ENCODE peak calls at places on chromosomes 3 and 15, in four cellular contexts. H is upper lobe of left lung, W is astrocyte of the cerebellum, B is neural crest cell. E is an unnamed sample.

GRCh38 chr3:10674593-10674992 is 141.4 kb upstream of the SLC6A11 start:
- DNase-seq in W (no peak), H (no peak), B (no peak), E (no peak)

GRCh38 chr15:88476635-88477038 is 9.1 kb downstream of the MRPS11 start:
- DNase-seq in W (peak), B (peak), H (no peak), E (no peak)

GRCh38 chr15:81038975-81039607 is 38.4 kb downstream of the TLNRD1 start:
- DNase-seq in W (no peak), H (no peak), B (no peak), E (no peak)

GRCh38 chr3:89179355-89179997 is 72.1 kb downstream of the EPHA3 start:
- DNase-seq in H (no peak), B (no peak), W (peak), E (no peak)

GRCh38 chr3:152961323-152961722 is 126.4 kb downstream of the P2RY1 start:
- DNase-seq in W (no peak), H (no peak), B (no peak), E (no peak)

GRCh38 chr3:31399270-31399669 is 133.5 kb upstream of the STT3B start:
- DNase-seq in B (no peak), H (no peak), W (no peak), E (no peak)

GRCh38 chr3:129966876-129967275 is 7.6 kb upstream of the TRH start:
- DNase-seq in H (no peak), W (no peak), B (no peak), E (no peak)

GRCh38 chr3:184366619-184367321 is 5.3 kb downstream of the POLR2H start:
- DNase-seq in B (no peak), H (no peak), W (no peak), E (no peak)

GRCh38 chr3:48983096-48983495 is 6.9 kb upstream of the P4HTM start:
- DNase-seq in B (no peak), W (no peak), H (no peak), E (no peak)

GRCh38 chr15:96171271-96171739 is 159.2 kb upstream of the NR2F2 start:
- DNase-seq in H (no peak), W (no peak), B (no peak), E (no peak)

GRCh38 chr15:34717729-34718128 is 37.1 kb downstream of the GJD2 start:
- DNase-seq in B (no peak), W (no peak), H (no peak), E (no peak)

GRCh38 chr3:194381460-194381875 is 11.9 kb upstream of the LRRC15 start:
- DNase-seq in B (no peak), W (no peak), H (peak), E (no peak)

GRCh38 chr3:72549819-72550581 is 298.2 kb downstream of the SHQ1 start:
- DNase-seq in B (no peak), H (no peak), W (no peak), E (no peak)

GRCh38 chr15:101437618-101438481 is 51.7 kb downstream of the PCSK6 start:
- DNase-seq in H (no peak), W (no peak), B (no peak), E (no peak)

GRCh38 chr3:126517291-126517951 is at the start of gene UROC1:
- DNase-seq in B (no peak), H (no peak), W (no peak), E (no peak)

GRCh38 chr15:31223478-31224350 is 102.9 kb upstream of the KLF13 start:
- DNase-seq in H (peak), B (no peak), W (no peak), E (no peak)

GRCh38 chr15:49675051-49675450 is 54.2 kb downstream of the DTWD1 start:
- DNase-seq in W (peak), B (no peak), H (no peak), E (no peak)

GRCh38 chr15:99409097-99409473 is 156.7 kb upstream of the MEF2A start:
- DNase-seq in H (no peak), B (no peak), W (no peak), E (peak)

GRCh38 chr15:83285284-83285978 is 967 bp upstream of the BNC1 start:
- DNase-seq in H (peak), B (no peak), W (no peak), E (no peak)

GRCh38 chr15:40928351-40928974 is 677 bp upstream of the DLL4 start:
- DNase-seq in H (peak), B (no peak), W (no peak), E (no peak)

GRCh38 chr3:130548356-130548755 is 31.4 kb downstream of the COL6A6 start:
- DNase-seq in H (no peak), W (no peak), B (no peak), E (no peak)

GRCh38 chr3:11818033-11818432 is 28.7 kb downstream of the TAMM41 start:
- DNase-seq in B (no peak), H (no peak), W (no peak), E (no peak)

GRCh38 chr15:73515520-73515919 is 72.6 kb downstream of the REC114 start:
- DNase-seq in H (no peak), W (no peak), B (no peak), E (no peak)

GRCh38 chr15:24858737-24859601 is 95.8 kb upstream of the SNRPN start:
- DNase-seq in W (no peak), H (no peak), B (peak), E (no peak)

GRCh38 chr3:11246663-11246970 is 25.6 kb upstream of the ATG7 start:
- DNase-seq in W (no peak), B (no peak), H (no peak), E (no peak)

GRCh38 chr3:38164966-38165721 is at the start of gene OXSR1:
- DNase-seq in H (peak), W (peak), B (peak), E (peak)

GRCh38 chr15:72786244-72786641 is 2.7 kb upstream of the ADPGK start:
- DNase-seq in W (no peak), B (no peak), H (no peak), E (no peak)

GRCh38 chr3:136070334-136070733 is 104.8 kb downstream of the PPP2R3A start:
- DNase-seq in B (no peak), W (peak), H (no peak), E (no peak)

GRCh38 chr15:80967991-80968510 is 21.6 kb downstream of the MESD start:
- DNase-seq in B (no peak), W (no peak), H (no peak), E (no peak)

GRCh38 chr3:165624761-165625160 is 212.5 kb downstream of the BCHE start:
- DNase-seq in W (no peak), H (no peak), B (no peak), E (no peak)

GRCh38 chr3:181279239-181279565 is 289.7 kb upstream of the DNAJC19 start:
- DNase-seq in H (no peak), B (no peak), W (no peak), E (no peak)

GRCh38 chr3:121995190-121996137 is 26.6 kb downstream of the ILDR1 start:
- DNase-seq in W (peak), B (peak), H (no peak), E (no peak)

GRCh38 chr15:25136119-25136518 is 181.3 kb downstream of the SNRPN start:
- DNase-seq in H (no peak), W (no peak), B (no peak), E (no peak)

GRCh38 chr3:187896664-187897063 is 151.4 kb upstream of the BCL6 start:
- DNase-seq in W (no peak), B (no peak), H (no peak), E (no peak)

GRCh38 chr3:53044371-53045106 is 1.3 kb downstream of the SFMBT1 start:
- DNase-seq in W (peak), H (no peak), B (peak), E (peak)

GRCh38 chr3:42600111-42600957 is at the start of gene NKTR:
- DNase-seq in H (peak), B (peak), W (peak), E (peak)
- TF ChIP-seq CTCF in H (peak), B (peak), W (no peak), E (no peak)

GRCh38 chr3:172848910-172849309 is 98.4 kb downstream of the ECT2 start:
- DNase-seq in B (no peak), H (no peak), W (peak), E (no peak)

GRCh38 chr3:172846103-172846561 is 95.6 kb downstream of the ECT2 start:
- DNase-seq in W (no peak), H (no peak), B (no peak), E (no peak)

GRCh38 chr3:172847292-172847691 is 96.8 kb downstream of the ECT2 start:
- DNase-seq in W (no peak), B (no peak), H (no peak), E (no peak)

GRCh38 chr3:172844428-172844827 is 93.9 kb downstream of the ECT2 start:
- DNase-seq in W (no peak), B (no peak), H (no peak), E (no peak)

DNA sequence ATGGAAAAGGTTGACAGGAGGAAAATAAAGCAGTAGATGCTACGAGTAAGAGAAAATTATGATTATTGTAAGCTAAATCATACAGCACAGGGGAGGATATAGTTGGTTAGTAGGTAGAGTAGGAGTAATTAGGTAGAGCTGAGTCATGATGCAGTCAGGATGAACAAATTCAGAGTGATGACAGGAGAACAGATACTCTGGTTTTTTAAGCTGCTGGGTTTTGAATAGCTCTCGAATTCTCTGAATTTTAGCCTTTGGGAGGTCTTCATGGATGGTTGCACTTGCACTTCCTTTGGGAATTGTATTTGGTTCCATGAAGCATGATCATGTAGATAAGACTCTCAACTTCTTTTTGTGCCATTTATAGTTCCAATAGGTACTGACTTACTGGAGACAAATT is 96.2 kb downstream of the ECT2 start:
- DNase-seq in B (no peak), W (peak), H (no peak), E (no peak)
- TF ChIP-seq CTCF in B (no peak), W (no peak), H (no peak), E (no peak)

GRCh38 chr15:71591057-71591456 is 219.3 kb upstream of the NR2E3 start:
- DNase-seq in H (no peak), W (no peak), B (no peak), E (no peak)
- TF ChIP-seq CTCF in H (no peak), W (peak), B (peak), E (no peak)

GRCh38 chr3:100311011-100311410 is 23.5 kb upstream of the NIT2 start:
- DNase-seq in W (no peak), B (no peak), H (no peak), E (no peak)

GRCh38 chr3:100319951-100320350 is 14.6 kb upstream of the NIT2 start:
- DNase-seq in W (no peak), H (no peak), B (no peak), E (no peak)

GRCh38 chr3:100317928-100318327 is 16.6 kb upstream of the NIT2 start:
- DNase-seq in W (no peak), H (no peak), B (no peak), E (no peak)

GRCh38 chr3:100316656-100317069 is 17.9 kb upstream of the NIT2 start:
- DNase-seq in B (peak), H (no peak), W (peak), E (no peak)
- TF ChIP-seq CTCF in B (peak), H (peak), W (peak), E (peak)

DNA sequence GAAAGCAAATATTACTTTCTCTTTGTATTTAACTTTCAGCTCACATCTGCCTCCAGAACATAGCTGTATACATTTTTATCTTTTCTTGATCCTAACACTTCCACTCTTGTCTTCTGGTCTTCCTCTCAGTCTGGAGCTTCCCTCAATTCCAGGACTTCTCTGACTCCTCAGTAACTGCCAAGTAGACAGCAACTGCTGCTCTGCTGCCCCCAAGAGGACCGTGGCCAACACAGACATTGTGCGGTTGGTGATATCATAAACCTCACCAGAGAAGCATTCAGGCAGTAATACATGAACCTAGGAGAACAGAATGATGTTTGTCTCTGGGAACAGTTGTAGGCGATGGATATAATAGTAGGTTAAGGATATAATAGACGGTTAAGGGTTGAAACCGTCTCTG is 45.2 kb upstream of the FGF12 start:
- DNase-seq in W (no peak), B (peak), H (no peak), E (no peak)
- TF ChIP-seq CTCF in W (peak), B (peak), H (no peak), E (no peak)

DNA sequence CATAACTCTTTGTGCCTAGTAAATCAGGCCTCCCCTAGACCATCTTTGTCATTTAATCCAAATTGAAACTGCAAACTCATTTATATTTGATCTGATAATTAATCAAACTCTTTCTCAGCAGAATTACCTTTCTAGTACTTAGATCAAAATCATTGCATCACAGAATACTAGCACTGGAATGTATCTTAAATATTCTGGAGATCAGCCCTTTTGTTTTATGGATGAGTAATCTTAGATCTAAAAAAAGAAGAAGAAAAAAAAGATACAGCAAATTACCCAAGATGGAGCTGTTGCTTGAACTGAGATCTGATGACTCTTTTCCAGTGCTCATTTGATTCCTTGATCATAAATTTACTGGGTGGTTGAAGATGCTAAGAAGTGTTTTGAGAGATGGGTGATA is 47.9 kb downstream of the NAALADL2 start:
- DNase-seq in B (no peak), H (no peak), W (no peak), E (no peak)
- TF ChIP-seq CTCF in B (no peak), H (no peak), W (no peak), E (no peak)

GRCh38 chr15:91068966-91069365 is 31.1 kb upstream of the SV2B start:
- DNase-seq in H (no peak), B (no peak), W (no peak), E (no peak)
- TF ChIP-seq CTCF in H (no peak), B (no peak), W (no peak), E (no peak)

GRCh38 chr3:123745184-123745855 is 138.8 kb downstream of the MYLK start:
- DNase-seq in W (no peak), H (no peak), B (no peak), E (no peak)
- TF ChIP-seq CTCF in W (peak), H (no peak), B (peak), E (no peak)

GRCh38 chr15:57150066-57150865 is 226.0 kb upstream of the CGNL1 start:
- DNase-seq in B (no peak), W (peak), H (no peak), E (no peak)

GRCh38 chr15:57152666-57153065 is 223.6 kb upstream of the CGNL1 start:
- DNase-seq in B (no peak), H (no peak), W (no peak), E (no peak)

GRCh38 chr15:57153140-57153539 is 223.2 kb upstream of the CGNL1 start:
- DNase-seq in H (no peak), B (no peak), W (peak), E (no peak)

GRCh38 chr15:57149196-57149595 is 227.1 kb upstream of the CGNL1 start:
- DNase-seq in B (no peak), W (no peak), H (no peak), E (no peak)

DNA sequence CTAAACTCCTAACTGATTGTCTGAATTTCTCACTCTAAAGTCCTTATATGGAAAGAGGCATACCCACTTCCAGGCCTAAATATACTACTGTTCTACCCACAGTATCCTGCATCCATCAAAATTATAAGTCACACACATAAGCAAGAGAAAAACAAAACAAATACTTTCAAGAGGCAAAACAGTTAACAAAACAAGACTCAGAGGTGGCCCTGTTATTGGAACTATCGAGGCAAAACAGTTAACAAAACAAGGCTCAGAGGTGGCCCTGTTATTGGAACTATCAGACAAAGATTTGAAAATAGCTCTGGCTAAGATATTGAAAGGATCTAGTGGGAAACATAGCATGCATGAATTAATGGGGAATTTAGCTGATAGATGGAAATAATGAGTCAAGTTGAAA is 224.2 kb upstream of the CGNL1 start:
- DNase-seq in B (no peak), H (no peak), W (no peak), E (no peak)
- TF ChIP-seq CTCF in B (no peak), H (no peak), W (no peak), E (no peak)

GRCh38 chr15:71103102-71103676 is 12.1 kb upstream of the THSD4 start:
- DNase-seq in W (no peak), H (no peak), B (peak), E (no peak)
- TF ChIP-seq CTCF in W (peak), H (peak), B (peak), E (no peak)

E was measured in mesothelial cell of epicardium.